ENCODE peak calls at places on chromosomes 3 and 15, in ten cellular contexts. One of them, this sample, is unnamed.

GRCh38 chr3:194315088-194315964 is 35.8 kb downstream of the CPN2 start:
- DNase-seq in hippocampal formation: peak
- DNase-seq in NCI-H1092: peak
- DNase-seq in pancreas: peak
- DNase-seq in right cardiac atrium: peak
- DNase-seq in AML-193: peak
- DNase-seq in stomach: peak
- DNase-seq in C1 segment of cervical spinal cord: peak
- DNase-seq in activated CD4-positive, alpha-beta T cell treated with anti-CD3 and anti-CD28 coated beads, Interleukin-2, amount 50 U/mL, for 1 hour: peak
- DNase-seq in heart left ventricle: peak
- DNase-seq in this sample: peak

GRCh38 chr15:61144055-61144454 is 85.0 kb downstream of the RORA start:
- DNase-seq in hippocampal formation: no peak
- DNase-seq in NCI-H1092: no peak
- DNase-seq in pancreas: no peak
- DNase-seq in right cardiac atrium: no peak
- DNase-seq in AML-193: no peak
- DNase-seq in stomach: no peak
- DNase-seq in C1 segment of cervical spinal cord: no peak
- DNase-seq in activated CD4-positive, alpha-beta T cell treated with anti-CD3 and anti-CD28 coated beads, Interleukin-2, amount 50 U/mL, for 1 hour: no peak
- DNase-seq in heart left ventricle: no peak
- DNase-seq in this sample: no peak

GRCh38 chr3:9064251-9064650 is 101.0 kb upstream of the RAD18 start:
- DNase-seq in hippocampal formation: no peak
- DNase-seq in NCI-H1092: no peak
- DNase-seq in pancreas: no peak
- DNase-seq in right cardiac atrium: no peak
- DNase-seq in AML-193: no peak
- DNase-seq in stomach: no peak
- DNase-seq in C1 segment of cervical spinal cord: no peak
- DNase-seq in activated CD4-positive, alpha-beta T cell treated with anti-CD3 and anti-CD28 coated beads, Interleukin-2, amount 50 U/mL, for 1 hour: no peak
- DNase-seq in heart left ventricle: no peak
- DNase-seq in this sample: no peak

GRCh38 chr3:48709051-48709461 is 8.0 kb downstream of the IP6K2 start:
- DNase-seq in hippocampal formation: no peak
- DNase-seq in NCI-H1092: no peak
- DNase-seq in pancreas: no peak
- DNase-seq in right cardiac atrium: no peak
- DNase-seq in AML-193: no peak
- DNase-seq in stomach: no peak
- DNase-seq in C1 segment of cervical spinal cord: no peak
- DNase-seq in activated CD4-positive, alpha-beta T cell treated with anti-CD3 and anti-CD28 coated beads, Interleukin-2, amount 50 U/mL, for 1 hour: no peak
- DNase-seq in heart left ventricle: no peak
- DNase-seq in this sample: peak

GRCh38 chr3:14320221-14320620 is 82.2 kb upstream of the SLC6A6 start:
- DNase-seq in hippocampal formation: no peak
- DNase-seq in NCI-H1092: no peak
- DNase-seq in pancreas: no peak
- DNase-seq in right cardiac atrium: no peak
- DNase-seq in AML-193: no peak
- DNase-seq in stomach: no peak
- DNase-seq in C1 segment of cervical spinal cord: no peak
- DNase-seq in activated CD4-positive, alpha-beta T cell treated with anti-CD3 and anti-CD28 coated beads, Interleukin-2, amount 50 U/mL, for 1 hour: no peak
- DNase-seq in heart left ventricle: no peak
- DNase-seq in this sample: no peak

GRCh38 chr15:100708916-100709315 is 106.5 kb downstream of the ASB7 start:
- DNase-seq in hippocampal formation: no peak
- DNase-seq in NCI-H1092: no peak
- DNase-seq in pancreas: no peak
- DNase-seq in right cardiac atrium: no peak
- DNase-seq in AML-193: no peak
- DNase-seq in stomach: no peak
- DNase-seq in C1 segment of cervical spinal cord: no peak
- DNase-seq in activated CD4-positive, alpha-beta T cell treated with anti-CD3 and anti-CD28 coated beads, Interleukin-2, amount 50 U/mL, for 1 hour: no peak
- DNase-seq in heart left ventricle: no peak
- DNase-seq in this sample: no peak

GRCh38 chr3:150970665-150971327 is 1.7 kb downstream of the CLRN1 start:
- DNase-seq in hippocampal formation: no peak
- DNase-seq in NCI-H1092: no peak
- DNase-seq in pancreas: no peak
- DNase-seq in right cardiac atrium: no peak
- DNase-seq in AML-193: peak
- DNase-seq in stomach: no peak
- DNase-seq in C1 segment of cervical spinal cord: no peak
- DNase-seq in activated CD4-positive, alpha-beta T cell treated with anti-CD3 and anti-CD28 coated beads, Interleukin-2, amount 50 U/mL, for 1 hour: no peak
- DNase-seq in heart left ventricle: no peak
- DNase-seq in this sample: peak

GRCh38 chr3:49900491-49901153 is 3.1 kb downstream of the MST1R start:
- DNase-seq in hippocampal formation: no peak
- DNase-seq in NCI-H1092: no peak
- DNase-seq in pancreas: peak
- DNase-seq in right cardiac atrium: peak
- DNase-seq in AML-193: no peak
- DNase-seq in stomach: peak
- DNase-seq in C1 segment of cervical spinal cord: no peak
- DNase-seq in activated CD4-positive, alpha-beta T cell treated with anti-CD3 and anti-CD28 coated beads, Interleukin-2, amount 50 U/mL, for 1 hour: no peak
- DNase-seq in heart left ventricle: peak
- DNase-seq in this sample: peak

GRCh38 chr3:38707730-38708129 is 58.2 kb upstream of the SCN5A start:
- DNase-seq in hippocampal formation: no peak
- DNase-seq in NCI-H1092: no peak
- DNase-seq in pancreas: no peak
- DNase-seq in right cardiac atrium: no peak
- DNase-seq in AML-193: peak
- DNase-seq in stomach: no peak
- DNase-seq in C1 segment of cervical spinal cord: no peak
- DNase-seq in activated CD4-positive, alpha-beta T cell treated with anti-CD3 and anti-CD28 coated beads, Interleukin-2, amount 50 U/mL, for 1 hour: no peak
- DNase-seq in heart left ventricle: no peak
- DNase-seq in this sample: peak

GRCh38 chr3:57007513-57008415 is 52.7 kb upstream of the SPATA12 start:
- DNase-seq in hippocampal formation: no peak
- DNase-seq in NCI-H1092: no peak
- DNase-seq in pancreas: no peak
- DNase-seq in right cardiac atrium: peak
- DNase-seq in AML-193: no peak
- DNase-seq in stomach: peak
- DNase-seq in C1 segment of cervical spinal cord: peak
- DNase-seq in activated CD4-positive, alpha-beta T cell treated with anti-CD3 and anti-CD28 coated beads, Interleukin-2, amount 50 U/mL, for 1 hour: no peak
- DNase-seq in heart left ventricle: peak
- DNase-seq in this sample: peak

GRCh38 chr3:166446986-166447385 is 609.8 kb upstream of the BCHE start:
- DNase-seq in hippocampal formation: no peak
- DNase-seq in NCI-H1092: no peak
- DNase-seq in pancreas: no peak
- DNase-seq in right cardiac atrium: no peak
- DNase-seq in AML-193: no peak
- DNase-seq in stomach: no peak
- DNase-seq in C1 segment of cervical spinal cord: no peak
- DNase-seq in activated CD4-positive, alpha-beta T cell treated with anti-CD3 and anti-CD28 coated beads, Interleukin-2, amount 50 U/mL, for 1 hour: no peak
- DNase-seq in heart left ventricle: no peak
- DNase-seq in this sample: no peak

GRCh38 chr3:29486087-29486486 is 205.2 kb downstream of the RBMS3 start:
- DNase-seq in hippocampal formation: no peak
- DNase-seq in NCI-H1092: no peak
- DNase-seq in pancreas: no peak
- DNase-seq in right cardiac atrium: no peak
- DNase-seq in AML-193: no peak
- DNase-seq in stomach: no peak
- DNase-seq in C1 segment of cervical spinal cord: no peak
- DNase-seq in activated CD4-positive, alpha-beta T cell treated with anti-CD3 and anti-CD28 coated beads, Interleukin-2, amount 50 U/mL, for 1 hour: no peak
- DNase-seq in heart left ventricle: no peak
- DNase-seq in this sample: peak

GRCh38 chr3:152428577-152428976 is 159.8 kb downstream of the MBNL1 start:
- DNase-seq in hippocampal formation: no peak
- DNase-seq in NCI-H1092: no peak
- DNase-seq in pancreas: no peak
- DNase-seq in right cardiac atrium: no peak
- DNase-seq in AML-193: no peak
- DNase-seq in stomach: no peak
- DNase-seq in C1 segment of cervical spinal cord: no peak
- DNase-seq in activated CD4-positive, alpha-beta T cell treated with anti-CD3 and anti-CD28 coated beads, Interleukin-2, amount 50 U/mL, for 1 hour: no peak
- DNase-seq in heart left ventricle: no peak
- DNase-seq in this sample: no peak

GRCh38 chr3:47265008-47265407 is 17.6 kb downstream of the KIF9 start:
- DNase-seq in hippocampal formation: no peak
- DNase-seq in NCI-H1092: no peak
- DNase-seq in pancreas: no peak
- DNase-seq in right cardiac atrium: no peak
- DNase-seq in AML-193: no peak
- DNase-seq in stomach: no peak
- DNase-seq in C1 segment of cervical spinal cord: no peak
- DNase-seq in activated CD4-positive, alpha-beta T cell treated with anti-CD3 and anti-CD28 coated beads, Interleukin-2, amount 50 U/mL, for 1 hour: no peak
- DNase-seq in heart left ventricle: no peak
- DNase-seq in this sample: no peak

GRCh38 chr3:103873024-103873423 is 1438.2 kb downstream of the ZPLD1 start:
- DNase-seq in hippocampal formation: no peak
- DNase-seq in NCI-H1092: no peak
- DNase-seq in pancreas: no peak
- DNase-seq in right cardiac atrium: no peak
- DNase-seq in AML-193: no peak
- DNase-seq in stomach: no peak
- DNase-seq in C1 segment of cervical spinal cord: no peak
- DNase-seq in activated CD4-positive, alpha-beta T cell treated with anti-CD3 and anti-CD28 coated beads, Interleukin-2, amount 50 U/mL, for 1 hour: no peak
- DNase-seq in heart left ventricle: no peak
- DNase-seq in this sample: no peak

GRCh38 chr3:32778389-32778788 is 39.4 kb upstream of the TRIM71 start:
- DNase-seq in hippocampal formation: no peak
- DNase-seq in NCI-H1092: no peak
- DNase-seq in pancreas: no peak
- DNase-seq in right cardiac atrium: no peak
- DNase-seq in AML-193: peak
- DNase-seq in stomach: no peak
- DNase-seq in C1 segment of cervical spinal cord: no peak
- DNase-seq in activated CD4-positive, alpha-beta T cell treated with anti-CD3 and anti-CD28 coated beads, Interleukin-2, amount 50 U/mL, for 1 hour: no peak
- DNase-seq in heart left ventricle: no peak
- DNase-seq in this sample: no peak

GRCh38 chr3:146326875-146327543 is 76.1 kb upstream of the PLSCR4 start:
- DNase-seq in hippocampal formation: no peak
- DNase-seq in NCI-H1092: no peak
- DNase-seq in pancreas: peak
- DNase-seq in right cardiac atrium: peak
- DNase-seq in AML-193: peak
- DNase-seq in stomach: peak
- DNase-seq in C1 segment of cervical spinal cord: no peak
- DNase-seq in activated CD4-positive, alpha-beta T cell treated with anti-CD3 and anti-CD28 coated beads, Interleukin-2, amount 50 U/mL, for 1 hour: no peak
- DNase-seq in heart left ventricle: no peak
- DNase-seq in this sample: peak

GRCh38 chr3:95939235-95939824 is 875.1 kb upstream of the EPHA6 start:
- DNase-seq in hippocampal formation: no peak
- DNase-seq in NCI-H1092: no peak
- DNase-seq in pancreas: peak
- DNase-seq in right cardiac atrium: no peak
- DNase-seq in AML-193: no peak
- DNase-seq in stomach: no peak
- DNase-seq in C1 segment of cervical spinal cord: no peak
- DNase-seq in activated CD4-positive, alpha-beta T cell treated with anti-CD3 and anti-CD28 coated beads, Interleukin-2, amount 50 U/mL, for 1 hour: no peak
- DNase-seq in heart left ventricle: no peak
- DNase-seq in this sample: no peak

GRCh38 chr15:96126859-96127258 is 203.6 kb upstream of the NR2F2 start:
- DNase-seq in hippocampal formation: no peak
- DNase-seq in NCI-H1092: no peak
- DNase-seq in pancreas: no peak
- DNase-seq in right cardiac atrium: no peak
- DNase-seq in AML-193: no peak
- DNase-seq in stomach: no peak
- DNase-seq in C1 segment of cervical spinal cord: no peak
- DNase-seq in activated CD4-positive, alpha-beta T cell treated with anti-CD3 and anti-CD28 coated beads, Interleukin-2, amount 50 U/mL, for 1 hour: no peak
- DNase-seq in heart left ventricle: no peak
- DNase-seq in this sample: no peak

GRCh38 chr15:31434418-31435255 is 108.0 kb downstream of the KLF13 start:
- DNase-seq in hippocampal formation: no peak
- DNase-seq in NCI-H1092: no peak
- DNase-seq in pancreas: no peak
- DNase-seq in right cardiac atrium: peak
- DNase-seq in AML-193: peak
- DNase-seq in stomach: peak
- DNase-seq in C1 segment of cervical spinal cord: no peak
- DNase-seq in activated CD4-positive, alpha-beta T cell treated with anti-CD3 and anti-CD28 coated beads, Interleukin-2, amount 50 U/mL, for 1 hour: peak
- DNase-seq in heart left ventricle: peak
- DNase-seq in this sample: peak

GRCh38 chr3:140563206-140563605 is 114.7 kb upstream of the TRIM42 start:
- DNase-seq in hippocampal formation: no peak
- DNase-seq in NCI-H1092: no peak
- DNase-seq in pancreas: no peak
- DNase-seq in right cardiac atrium: no peak
- DNase-seq in AML-193: no peak
- DNase-seq in stomach: no peak
- DNase-seq in C1 segment of cervical spinal cord: no peak
- DNase-seq in activated CD4-positive, alpha-beta T cell treated with anti-CD3 and anti-CD28 coated beads, Interleukin-2, amount 50 U/mL, for 1 hour: no peak
- DNase-seq in heart left ventricle: no peak
- DNase-seq in this sample: no peak

GRCh38 chr15:71093089-71094024 is 21.9 kb upstream of the THSD4 start:
- DNase-seq in hippocampal formation: no peak
- DNase-seq in NCI-H1092: no peak
- DNase-seq in pancreas: no peak
- DNase-seq in right cardiac atrium: no peak
- DNase-seq in AML-193: no peak
- DNase-seq in stomach: peak
- DNase-seq in C1 segment of cervical spinal cord: no peak
- DNase-seq in activated CD4-positive, alpha-beta T cell treated with anti-CD3 and anti-CD28 coated beads, Interleukin-2, amount 50 U/mL, for 1 hour: no peak
- DNase-seq in heart left ventricle: no peak
- DNase-seq in this sample: peak

GRCh38 chr3:9582332-9582731 is 28.7 kb upstream of the LHFPL4 start:
- DNase-seq in hippocampal formation: no peak
- DNase-seq in NCI-H1092: no peak
- DNase-seq in pancreas: no peak
- DNase-seq in right cardiac atrium: no peak
- DNase-seq in AML-193: no peak
- DNase-seq in stomach: no peak
- DNase-seq in C1 segment of cervical spinal cord: no peak
- DNase-seq in activated CD4-positive, alpha-beta T cell treated with anti-CD3 and anti-CD28 coated beads, Interleukin-2, amount 50 U/mL, for 1 hour: no peak
- DNase-seq in heart left ventricle: no peak
- DNase-seq in this sample: no peak

GRCh38 chr15:51483520-51483919 is 139.1 kb downstream of the DMXL2 start:
- DNase-seq in hippocampal formation: no peak
- DNase-seq in NCI-H1092: no peak
- DNase-seq in pancreas: no peak
- DNase-seq in right cardiac atrium: no peak
- DNase-seq in AML-193: no peak
- DNase-seq in stomach: no peak
- DNase-seq in C1 segment of cervical spinal cord: no peak
- DNase-seq in activated CD4-positive, alpha-beta T cell treated with anti-CD3 and anti-CD28 coated beads, Interleukin-2, amount 50 U/mL, for 1 hour: no peak
- DNase-seq in heart left ventricle: no peak
- DNase-seq in this sample: no peak

GRCh38 chr3:172824229-172824628 is 73.7 kb downstream of the ECT2 start:
- DNase-seq in hippocampal formation: no peak
- DNase-seq in NCI-H1092: no peak
- DNase-seq in pancreas: no peak
- DNase-seq in right cardiac atrium: no peak
- DNase-seq in AML-193: no peak
- DNase-seq in stomach: no peak
- DNase-seq in C1 segment of cervical spinal cord: no peak
- DNase-seq in activated CD4-positive, alpha-beta T cell treated with anti-CD3 and anti-CD28 coated beads, Interleukin-2, amount 50 U/mL, for 1 hour: no peak
- DNase-seq in heart left ventricle: no peak
- DNase-seq in this sample: no peak

GRCh38 chr3:17430574-17430973 is 311.9 kb downstream of the TBC1D5 start:
- DNase-seq in hippocampal formation: no peak
- DNase-seq in NCI-H1092: no peak
- DNase-seq in pancreas: no peak
- DNase-seq in right cardiac atrium: no peak
- DNase-seq in AML-193: no peak
- DNase-seq in stomach: no peak
- DNase-seq in C1 segment of cervical spinal cord: no peak
- DNase-seq in activated CD4-positive, alpha-beta T cell treated with anti-CD3 and anti-CD28 coated beads, Interleukin-2, amount 50 U/mL, for 1 hour: no peak
- DNase-seq in heart left ventricle: no peak
- DNase-seq in this sample: no peak

GRCh38 chr15:57890351-57890750 is 175.2 kb downstream of the ALDH1A2 start:
- DNase-seq in hippocampal formation: no peak
- DNase-seq in NCI-H1092: no peak
- DNase-seq in pancreas: no peak
- DNase-seq in right cardiac atrium: no peak
- DNase-seq in AML-193: no peak
- DNase-seq in stomach: no peak
- DNase-seq in C1 segment of cervical spinal cord: no peak
- DNase-seq in activated CD4-positive, alpha-beta T cell treated with anti-CD3 and anti-CD28 coated beads, Interleukin-2, amount 50 U/mL, for 1 hour: no peak
- DNase-seq in heart left ventricle: no peak
- DNase-seq in this sample: no peak

GRCh38 chr15:85702321-85703230 is 92.1 kb downstream of the KLHL25 start:
- DNase-seq in hippocampal formation: no peak
- DNase-seq in NCI-H1092: no peak
- DNase-seq in pancreas: no peak
- DNase-seq in right cardiac atrium: no peak
- DNase-seq in AML-193: no peak
- DNase-seq in stomach: no peak
- DNase-seq in C1 segment of cervical spinal cord: no peak
- DNase-seq in activated CD4-positive, alpha-beta T cell treated with anti-CD3 and anti-CD28 coated beads, Interleukin-2, amount 50 U/mL, for 1 hour: no peak
- DNase-seq in heart left ventricle: no peak
- DNase-seq in this sample: no peak

This sample was measured in MCF 10A.